ENCODE peak calls at places on chromosome 17, in eight cellular contexts. O, R, W, F, B, M, V and E are unnamed samples.

GRCh38 chr17:27552467-27552779 is 78.6 kb upstream of the LGALS9 start:
- DNase-seq in O (no peak), R (no peak), W (no peak), F (peak), B (no peak), M (no peak), V (peak), E (no peak)

GRCh38 chr17:4475001-4475400 is 23.7 kb upstream of the SPNS2 start:
- DNase-seq in O (no peak), R (no peak), W (no peak), F (no peak), B (no peak), M (no peak), V (no peak), E (no peak)

GRCh38 chr17:47650525-47651522 is 1.1 kb downstream of the KPNB1 start:
- DNase-seq in O (peak), R (peak), W (peak), F (peak), B (peak), M (peak), V (peak), E (peak)

GRCh38 chr17:41518031-41518430 is 659 bp downstream of the KRT15 start:
- DNase-seq in O (no peak), R (no peak), W (no peak), F (peak), B (no peak), M (peak), V (no peak), E (no peak)

GRCh38 chr17:31425646-31426045 is 34.2 kb downstream of the RAB11FIP4 start:
- DNase-seq in O (no peak), R (no peak), W (no peak), F (no peak), B (peak), M (no peak), V (no peak), E (no peak)

GRCh38 chr17:50763716-50764450 is 3.4 kb downstream of the ANKRD40CL start:
- DNase-seq in O (no peak), R (no peak), W (no peak), F (peak), B (no peak), M (no peak), V (no peak), E (no peak)

GRCh38 chr17:62760059-62760887 is 47.8 kb downstream of the MARCHF10 start:
- DNase-seq in O (no peak), R (no peak), W (peak), F (peak), B (no peak), M (no peak), V (peak), E (no peak)

GRCh38 chr17:7833795-7834553 is at the start of gene KDM6B:
- DNase-seq in O (peak), R (peak), W (peak), F (peak), B (peak), M (peak), V (peak), E (peak)

GRCh38 chr17:73131993-73132595 is 32.7 kb upstream of the SSTR2 start:
- DNase-seq in O (no peak), R (no peak), W (no peak), F (no peak), B (no peak), M (no peak), V (no peak), E (no peak)

GRCh38 chr17:63838586-63839184 is 3.8 kb downstream of the SMARCD2 start:
- DNase-seq in O (peak), R (no peak), W (peak), F (peak), B (peak), M (no peak), V (peak), E (no peak)

GRCh38 chr17:80130992-80131391 is 15.9 kb downstream of the EIF4A3 start:
- DNase-seq in O (no peak), R (no peak), W (peak), F (no peak), B (no peak), M (no peak), V (no peak), E (no peak)

GRCh38 chr17:57077000-57077399 is 8.0 kb upstream of the AKAP1 start:
- DNase-seq in O (no peak), R (no peak), W (no peak), F (no peak), B (no peak), M (no peak), V (no peak), E (no peak)

GRCh38 chr17:17349724-17350106 is 46.5 kb downstream of the NT5M start:
- DNase-seq in O (no peak), R (no peak), W (peak), F (no peak), B (peak), M (no peak), V (no peak), E (no peak)

GRCh38 chr17:46977348-46977747 is 1.7 kb downstream of the RPRML start:
- DNase-seq in O (no peak), R (no peak), W (no peak), F (no peak), B (no peak), M (no peak), V (peak), E (peak)

GRCh38 chr17:79036609-79037008 is 12.6 kb downstream of the C1QTNF1 start:
- DNase-seq in O (no peak), R (no peak), W (peak), F (peak), B (no peak), M (no peak), V (peak), E (no peak)

DNA sequence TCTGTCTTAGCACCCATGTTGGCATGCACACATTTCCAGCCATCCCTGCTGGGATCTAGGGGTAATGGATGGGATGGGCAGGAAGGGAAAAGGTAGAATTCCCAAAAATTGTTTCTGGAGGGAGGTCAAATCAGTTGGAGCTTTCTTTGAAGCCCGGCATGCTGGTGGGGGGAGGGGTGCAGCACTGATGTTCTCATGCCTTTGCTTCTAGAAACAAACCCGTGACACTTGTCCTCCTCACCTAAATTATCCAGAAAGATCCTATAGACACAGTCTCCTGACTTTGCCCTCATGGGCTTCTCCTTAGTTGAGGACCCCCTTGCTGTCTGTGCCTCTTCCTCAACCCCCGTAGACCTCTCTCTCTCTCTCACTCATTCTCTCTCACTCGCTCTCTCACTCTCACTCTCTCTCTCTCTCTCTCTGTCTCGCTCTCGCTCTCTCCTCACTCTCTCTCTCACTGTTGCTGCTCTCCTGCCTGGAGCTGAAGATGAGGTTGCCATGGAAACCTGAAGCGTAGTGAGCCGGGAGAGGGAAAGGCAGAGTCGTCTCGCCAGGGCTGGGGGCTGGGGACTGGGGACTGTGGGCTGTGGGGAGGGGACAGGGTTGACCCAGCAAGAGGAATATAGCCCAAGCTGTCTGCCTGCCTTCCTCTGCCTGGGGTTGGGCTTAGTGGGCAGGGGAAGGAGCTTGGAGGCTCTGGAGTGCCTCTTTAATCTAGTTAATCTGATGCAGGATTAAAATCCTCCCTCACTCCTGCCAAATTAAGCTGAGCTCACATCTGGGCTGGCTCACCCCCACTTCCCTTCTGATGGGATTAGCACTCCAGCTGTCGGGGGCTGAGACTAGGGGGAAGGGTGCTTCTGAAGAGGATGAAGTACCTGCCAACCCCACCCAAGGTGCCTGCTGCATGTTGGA is 16.1 kb downstream of the LASP1 start:
- DNase-seq in O (no peak), R (no peak), W (no peak), F (no peak), B (no peak), M (no peak), V (no peak), E (peak)
- H3K4me3 ChIP-seq in O (peak), R (peak), W (no peak), F (no peak), B (no peak), M (no peak), V (no peak), E (no peak)

DNA sequence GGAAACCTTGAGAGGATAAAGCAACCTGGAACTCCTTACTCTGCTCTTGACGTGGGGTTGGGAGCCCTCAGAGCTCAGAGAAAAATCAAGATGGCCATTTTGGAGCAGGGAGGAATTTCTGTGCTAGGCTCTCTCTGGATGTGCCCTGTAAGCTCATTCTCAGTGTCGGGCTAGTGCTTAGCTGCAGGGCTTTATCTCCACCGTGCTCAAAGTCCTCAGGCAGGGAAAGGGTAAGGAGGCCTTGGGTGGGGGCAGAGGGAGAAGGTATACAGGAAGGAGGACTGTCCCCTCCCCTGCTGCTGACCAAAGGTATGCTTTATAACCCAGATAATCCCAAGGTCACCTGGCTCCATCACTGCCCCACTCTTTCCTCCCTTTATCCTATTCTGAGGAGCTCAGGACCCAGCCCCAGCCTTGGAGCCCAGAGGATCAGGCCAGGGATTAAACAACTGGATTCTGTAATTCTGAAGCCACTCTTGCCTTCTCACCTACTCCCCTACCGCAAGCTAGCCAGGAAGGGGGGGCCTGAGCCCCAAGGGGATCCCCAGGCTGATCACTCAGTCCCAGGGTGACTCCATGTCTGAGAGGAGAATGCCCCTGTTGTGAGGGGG is 1.1 kb downstream of the DHRS11 start:
- DNase-seq in O (no peak), R (no peak), W (peak), F (no peak), B (no peak), M (no peak), V (no peak), E (no peak)
- H3K4me3 ChIP-seq in O (peak), R (peak), W (no peak), F (peak), B (peak), M (peak), V (peak), E (peak)

GRCh38 chr17:6713918-6714271 is 726 bp upstream of the SLC13A5 start:
- DNase-seq in O (no peak), R (no peak), W (peak), F (no peak), B (no peak), M (no peak), V (no peak), E (no peak)
- H3K4me3 ChIP-seq in O (peak), R (no peak), W (no peak), F (no peak), B (no peak), M (no peak), V (peak), E (no peak)

GRCh38 chr17:19388791-19389190 is 1.8 kb upstream of the MFAP4 start:
- DNase-seq in O (no peak), R (no peak), W (peak), F (no peak), B (no peak), M (no peak), V (no peak), E (no peak)

GRCh38 chr17:19387921-19388521 is 1.0 kb upstream of the MFAP4 start:
- DNase-seq in O (no peak), R (no peak), W (peak), F (peak), B (no peak), M (no peak), V (no peak), E (no peak)

GRCh38 chr17:19389386-19389785 is 2.4 kb upstream of the MFAP4 start:
- DNase-seq in O (no peak), R (no peak), W (peak), F (no peak), B (no peak), M (no peak), V (no peak), E (no peak)

GRCh38 chr17:19386276-19386863 is 620 bp downstream of the MFAP4 start:
- DNase-seq in O (no peak), R (no peak), W (peak), F (peak), B (peak), M (no peak), V (peak), E (no peak)

GRCh38 chr17:19386974-19387920 is at the start of gene MFAP4:
- DNase-seq in O (no peak), R (no peak), W (peak), F (no peak), B (peak), M (no peak), V (peak), E (peak)
- H3K4me3 ChIP-seq in O (peak), R (no peak), W (no peak), F (no peak), B (peak), M (no peak), V (peak), E (no peak)